ENCODE peak calls at places on chromosome 21, in six cellular contexts. G, Q, D, F, H and P are unnamed samples.
A peak's percentile ranks its signal among the peaks of the same experiment; 100 is the strongest.

GRCh38 chr21:25515484-25516405 is 91.5 kb downstream of the MRPL39 start:
- DNase-seq in G (no peak), H (no peak), Q (no peak), D (no peak), F (no peak), P (no peak)

GRCh38 chr21:45057886-45058285 is 16.5 kb upstream of the ADARB1 start:
- DNase-seq in Q (no peak), D (no peak), H (no peak), G (no peak), F (no peak), P (no peak)

GRCh38 chr21:36379236-36379635 is 6.0 kb upstream of the CHAF1B start:
- DNase-seq in H (no peak), D (no peak), G (no peak), F (no peak), Q (no peak), P (no peak)

GRCh38 chr21:23003951-23004350 is 2005.7 kb downstream of the NCAM2 start:
- DNase-seq in H (no peak), G (no peak), F (no peak), D (no peak), Q (no peak), P (no peak)

GRCh38 chr21:33132054-33132453 is 62.1 kb downstream of the OLIG1 start:
- DNase-seq in F (no peak), H (no peak), D (no peak), G (no peak), Q (no peak), P (no peak)

GRCh38 chr21:45386728-45387371 is 18.1 kb upstream of the COL18A1 start:
- DNase-seq in H (peak; percentile 89), G (no peak), Q (no peak), F (peak; percentile 47), D (peak; percentile 49), P (no peak)

GRCh38 chr21:17758703-17759102 is 60.5 kb downstream of the C21orf91 start:
- DNase-seq in Q (no peak), G (no peak), F (no peak), H (no peak), D (no peak), P (no peak)

GRCh38 chr21:38760017-38760761 is 45.5 kb upstream of the ETS2 start:
- DNase-seq in H (peak; percentile 86), D (no peak), Q (no peak), G (no peak), F (no peak), P (no peak)

GRCh38 chr21:16084776-16085364 is 355.1 kb downstream of the USP25 start:
- DNase-seq in D (peak; percentile 14), H (peak; percentile 34), F (no peak), Q (no peak), G (no peak), P (no peak)

GRCh38 chr21:29343517-29343916 is 44.8 kb downstream of the BACH1 start:
- DNase-seq in G (no peak), Q (no peak), H (peak; percentile 43), D (peak; percentile 22), F (no peak), P (no peak)

GRCh38 chr21:26011292-26011940 is 159.2 kb downstream of the APP start:
- DNase-seq in D (no peak), G (no peak), F (no peak), Q (no peak), H (no peak), P (no peak)

GRCh38 chr21:43991447-43991991 is 20.6 kb upstream of the TRAPPC10 start:
- DNase-seq in D (no peak), Q (no peak), G (no peak), F (no peak), H (no peak), P (no peak)

GRCh38 chr21:21200103-21200938 is 202.1 kb downstream of the NCAM2 start:
- DNase-seq in F (no peak), Q (no peak), G (no peak), H (peak; percentile 98), D (peak; percentile 38), P (no peak)

GRCh38 chr21:29904359-29905282 is 35.2 kb downstream of the GRIK1 start:
- DNase-seq in D (no peak), Q (no peak), G (no peak), F (no peak), H (no peak), P (no peak)

GRCh38 chr21:45615145-45615711 is 28.3 kb upstream of the PCBP3 start:
- DNase-seq in Q (no peak), D (peak; percentile 31), G (peak; percentile 76), F (no peak), H (no peak), P (no peak)

GRCh38 chr21:17900281-17900989 is 81.3 kb upstream of the C21orf91 start:
- DNase-seq in F (no peak), H (no peak), Q (peak; percentile 44), G (no peak), D (no peak), P (no peak)

GRCh38 chr21:43866659-43867331 is 1.8 kb downstream of the AGPAT3 start:
- DNase-seq in Q (no peak), D (peak; percentile 59), F (no peak), H (no peak), G (peak; percentile 83), P (no peak)

GRCh38 chr21:21279193-21279901 is 281.1 kb downstream of the NCAM2 start:
- DNase-seq in G (no peak), Q (no peak), D (no peak), F (no peak), H (no peak), P (no peak)

GRCh38 chr21:42739061-42739931 is 85.9 kb downstream of the PDE9A start:
- DNase-seq in D (no peak), G (no peak), H (peak; percentile 9), Q (no peak), F (no peak), P (no peak)

GRCh38 chr21:32203877-32204480 is 74.9 kb downstream of the MIS18A start:
- DNase-seq in D (no peak), G (no peak), H (no peak), F (no peak), Q (no peak), P (no peak)

GRCh38 chr21:32392299-32392879 is 423 bp downstream of the URB1 start:
- DNase-seq in Q (no peak), H (no peak), D (no peak), F (no peak), G (no peak), P (no peak)

GRCh38 chr21:34545079-34545884 is 33.3 kb upstream of the KCNE1 start:
- DNase-seq in Q (no peak), F (no peak), D (peak; percentile 69), H (peak; percentile 90), G (peak; percentile 78), P (no peak)
- TF ChIP-seq CTCF in Q (no peak), F (no peak), D (no peak), H (no peak), G (no peak), P (no peak)

DNA sequence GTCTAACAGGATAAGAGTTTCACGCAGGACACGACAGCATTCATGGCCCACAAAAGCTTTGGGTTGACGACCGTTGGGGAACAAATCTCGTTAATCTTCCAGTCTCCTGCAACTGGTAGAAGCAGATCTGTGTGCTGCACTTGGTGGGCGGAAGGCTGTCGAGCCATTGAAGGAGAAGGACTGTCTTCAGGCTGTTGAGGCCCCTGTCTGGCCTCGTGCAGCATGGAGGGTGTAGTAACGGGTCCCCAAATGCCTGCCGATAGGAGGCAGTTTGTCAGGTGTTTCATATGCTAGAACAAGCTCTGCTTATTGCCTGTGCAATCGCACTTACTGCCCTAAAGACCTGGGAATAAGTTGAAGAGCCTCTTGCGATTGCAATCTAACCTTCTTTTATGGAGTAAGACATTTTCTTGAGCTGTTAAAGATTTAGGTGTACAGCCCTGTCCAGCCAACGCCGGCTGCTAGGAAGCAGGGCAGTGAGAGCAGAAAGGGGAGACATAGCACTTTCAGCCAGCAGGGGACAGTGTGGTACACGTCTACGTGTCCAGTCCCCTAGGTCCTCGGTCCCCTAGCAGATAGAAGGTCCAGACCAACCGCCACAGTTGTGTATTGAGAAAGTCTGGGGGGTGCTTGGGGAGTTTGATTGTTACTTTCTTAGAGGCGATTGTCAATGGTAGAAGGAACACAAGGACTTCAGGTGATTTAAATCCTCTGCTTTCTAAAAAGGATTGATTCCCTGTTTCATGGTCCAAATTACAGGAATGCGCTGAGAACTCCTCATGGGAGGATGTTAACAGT is 102.3 kb upstream of the TMPRSS2 start:
- DNase-seq in G (peak; percentile 61), F (peak; percentile 79), Q (peak; percentile 73), D (peak; percentile 85), H (peak; percentile 76), P (peak; percentile 68)
- TF ChIP-seq CTCF in G (peak; percentile 34), F (peak; percentile 78), Q (peak; percentile 50), D (peak; percentile 87), H (peak; percentile 91), P (peak; percentile 58)

DNA sequence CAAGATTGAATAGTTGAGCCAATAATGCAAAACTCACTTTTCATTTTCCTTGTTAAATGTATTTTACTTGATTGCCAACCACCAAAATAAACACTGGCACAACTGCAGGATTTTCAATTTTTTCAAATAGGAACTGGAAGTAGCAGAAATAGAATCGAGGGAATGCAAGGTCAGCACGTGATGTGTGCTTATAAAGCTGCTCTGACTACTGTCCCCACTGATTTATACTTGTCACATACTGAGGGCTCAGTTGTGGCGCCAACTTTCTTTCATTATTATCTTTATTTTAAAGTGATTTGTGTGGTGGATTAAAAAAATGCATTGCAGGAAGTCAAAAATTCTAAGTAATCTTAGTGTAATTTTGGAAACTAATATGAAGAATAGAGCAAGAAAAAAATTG is 404.2 kb upstream of the ADAMTS5 start:
- DNase-seq in G (no peak), Q (no peak), H (no peak), D (no peak), F (no peak), P (no peak)
- TF ChIP-seq CTCF in G (no peak), Q (no peak), H (no peak), D (no peak), F (no peak), P (no peak)

GRCh38 chr21:37658121-37658993 is 257.9 kb downstream of the KCNJ6 start:
- DNase-seq in G (no peak), D (no peak), H (no peak), F (no peak), Q (no peak), P (no peak)

GRCh38 chr21:37660709-37661108 is 255.5 kb downstream of the KCNJ6 start:
- DNase-seq in Q (no peak), H (no peak), F (no peak), D (no peak), G (no peak), P (no peak)

GRCh38 chr21:37659874-37660273 is 256.4 kb downstream of the KCNJ6 start:
- DNase-seq in Q (no peak), H (no peak), D (no peak), G (no peak), F (no peak), P (no peak)

GRCh38 chr21:37656899-37657298 is 259.4 kb downstream of the KCNJ6 start:
- DNase-seq in H (no peak), Q (no peak), F (no peak), G (no peak), D (no peak), P (no peak)

DNA sequence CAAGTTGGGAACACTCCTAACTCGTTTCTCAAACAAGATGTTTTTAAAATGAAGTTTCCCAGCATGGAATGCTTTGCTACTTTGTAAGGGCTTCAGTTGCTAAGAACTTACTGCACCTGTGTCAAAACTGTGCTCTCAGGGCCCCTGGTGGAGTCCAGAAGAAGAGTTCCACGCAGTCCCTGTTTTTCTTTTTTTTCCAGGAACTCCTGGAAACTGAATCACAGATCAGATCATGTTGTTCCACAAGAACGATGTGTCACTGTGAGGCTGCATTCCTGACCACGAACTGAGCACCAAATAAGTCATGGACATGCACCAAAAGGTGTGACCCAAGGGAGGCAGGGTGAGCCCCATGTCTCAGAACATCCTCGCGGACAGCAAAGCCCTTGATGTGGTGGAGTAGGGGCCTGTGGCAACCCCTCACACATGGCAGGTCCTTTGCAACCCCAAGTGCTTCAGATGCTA is 257.2 kb downstream of the KCNJ6 start:
- DNase-seq in D (peak; percentile 64), F (no peak), G (no peak), Q (no peak), H (peak; percentile 49), P (no peak)
- TF ChIP-seq CTCF in D (no peak), F (no peak), G (no peak), Q (no peak), H (peak; percentile 23), P (no peak)